ENCODE peak calls at places on chromosomes 1 and 21, in eight cellular contexts. One of them, this sample, is unnamed.
A peak's percentile ranks its signal among the peaks of the same experiment; 100 is the strongest.

GRCh38 chr1:11772458-11772857 is 10.5 kb downstream of the C1orf167 start:
- DNase-seq in fibroblast of lung: no peak
- DNase-seq in stomach: no peak
- DNase-seq in naive thymus-derived CD4-positive, alpha-beta T cell: no peak
- DNase-seq in central memory CD4-positive, alpha-beta T cell: no peak
- DNase-seq in GM23248: no peak
- DNase-seq in amniotic stem cell: no peak
- DNase-seq in ovary: no peak
- DNase-seq in this sample: no peak

GRCh38 chr1:19775317-19775716 is 24.4 kb downstream of the TMCO4 start:
- DNase-seq in stomach: no peak
- DNase-seq in amniotic stem cell: no peak
- DNase-seq in ovary: no peak
- DNase-seq in central memory CD4-positive, alpha-beta T cell: no peak
- DNase-seq in GM23248: peak; percentile 16
- DNase-seq in naive thymus-derived CD4-positive, alpha-beta T cell: no peak
- DNase-seq in fibroblast of lung: no peak
- DNase-seq in this sample: no peak

GRCh38 chr1:215568287-215568692 is 1.2 kb downstream of the KCTD3 start:
- DNase-seq in stomach: no peak
- DNase-seq in fibroblast of lung: peak; percentile 85
- DNase-seq in central memory CD4-positive, alpha-beta T cell: no peak
- DNase-seq in GM23248: peak; percentile 75
- DNase-seq in amniotic stem cell: peak; percentile 11
- DNase-seq in naive thymus-derived CD4-positive, alpha-beta T cell: no peak
- DNase-seq in ovary: peak; percentile 32
- DNase-seq in this sample: peak; percentile 29

GRCh38 chr1:111553199-111553598 is 49.8 kb upstream of the ADORA3 start:
- DNase-seq in GM23248: peak; percentile 89
- DNase-seq in naive thymus-derived CD4-positive, alpha-beta T cell: no peak
- DNase-seq in stomach: no peak
- DNase-seq in fibroblast of lung: no peak
- DNase-seq in central memory CD4-positive, alpha-beta T cell: no peak
- DNase-seq in amniotic stem cell: peak; percentile 61
- DNase-seq in ovary: no peak
- DNase-seq in this sample: peak; percentile 47

GRCh38 chr1:32266926-32267645 is 16.0 kb downstream of the LCK start:
- DNase-seq in GM23248: peak; percentile 42
- DNase-seq in stomach: no peak
- DNase-seq in naive thymus-derived CD4-positive, alpha-beta T cell: peak; percentile 68
- DNase-seq in central memory CD4-positive, alpha-beta T cell: no peak
- DNase-seq in ovary: no peak
- DNase-seq in amniotic stem cell: no peak
- DNase-seq in fibroblast of lung: peak; percentile 60
- DNase-seq in this sample: peak; percentile 32

GRCh38 chr1:5577255-5578040 is 414.8 kb downstream of the NPHP4 start:
- DNase-seq in amniotic stem cell: no peak
- DNase-seq in stomach: peak; percentile 17
- DNase-seq in fibroblast of lung: no peak
- DNase-seq in ovary: no peak
- DNase-seq in naive thymus-derived CD4-positive, alpha-beta T cell: no peak
- DNase-seq in GM23248: no peak
- DNase-seq in central memory CD4-positive, alpha-beta T cell: no peak
- DNase-seq in this sample: no peak

GRCh38 chr1:151372411-151372934 is at the start of gene SELENBP1:
- DNase-seq in GM23248: peak; percentile 72
- DNase-seq in central memory CD4-positive, alpha-beta T cell: no peak
- DNase-seq in amniotic stem cell: no peak
- DNase-seq in naive thymus-derived CD4-positive, alpha-beta T cell: no peak
- DNase-seq in fibroblast of lung: peak; percentile 94
- DNase-seq in stomach: peak; percentile 96
- DNase-seq in ovary: peak; percentile 85
- DNase-seq in this sample: peak; percentile 38

GRCh38 chr1:231934797-231935196 is 308.2 kb downstream of the DISC1 start:
- DNase-seq in stomach: no peak
- DNase-seq in central memory CD4-positive, alpha-beta T cell: no peak
- DNase-seq in amniotic stem cell: no peak
- DNase-seq in naive thymus-derived CD4-positive, alpha-beta T cell: no peak
- DNase-seq in fibroblast of lung: peak; percentile 48
- DNase-seq in GM23248: no peak
- DNase-seq in ovary: no peak
- DNase-seq in this sample: no peak

GRCh38 chr1:39896909-39897685 is 4.6 kb downstream of the MYCL start:
- DNase-seq in ovary: no peak
- DNase-seq in central memory CD4-positive, alpha-beta T cell: no peak
- DNase-seq in amniotic stem cell: no peak
- DNase-seq in fibroblast of lung: peak; percentile 42
- DNase-seq in naive thymus-derived CD4-positive, alpha-beta T cell: no peak
- DNase-seq in stomach: no peak
- DNase-seq in GM23248: peak; percentile 77
- DNase-seq in this sample: peak; percentile 72

GRCh38 chr21:43825936-43826622 is 36.7 kb downstream of the RRP1 start:
- DNase-seq in GM23248: no peak
- DNase-seq in fibroblast of lung: no peak
- DNase-seq in naive thymus-derived CD4-positive, alpha-beta T cell: no peak
- DNase-seq in stomach: peak; percentile 42
- DNase-seq in central memory CD4-positive, alpha-beta T cell: no peak
- DNase-seq in ovary: no peak
- DNase-seq in amniotic stem cell: no peak
- DNase-seq in this sample: no peak

GRCh38 chr1:98406346-98407088 is 255.0 kb upstream of the SNX7 start:
- DNase-seq in stomach: no peak
- DNase-seq in GM23248: no peak
- DNase-seq in central memory CD4-positive, alpha-beta T cell: no peak
- DNase-seq in fibroblast of lung: no peak
- DNase-seq in naive thymus-derived CD4-positive, alpha-beta T cell: no peak
- DNase-seq in amniotic stem cell: no peak
- DNase-seq in ovary: no peak
- DNase-seq in this sample: no peak

GRCh38 chr1:119737040-119737682 is 25.4 kb downstream of the PHGDH start:
- DNase-seq in amniotic stem cell: no peak
- DNase-seq in GM23248: no peak
- DNase-seq in central memory CD4-positive, alpha-beta T cell: no peak
- DNase-seq in fibroblast of lung: no peak
- DNase-seq in naive thymus-derived CD4-positive, alpha-beta T cell: no peak
- DNase-seq in ovary: peak; percentile 56
- DNase-seq in stomach: peak; percentile 84
- DNase-seq in this sample: no peak

GRCh38 chr1:67573481-67573880 is 111.5 kb upstream of the GADD45A start:
- DNase-seq in amniotic stem cell: no peak
- DNase-seq in central memory CD4-positive, alpha-beta T cell: no peak
- DNase-seq in GM23248: no peak
- DNase-seq in fibroblast of lung: peak; percentile 53
- DNase-seq in ovary: no peak
- DNase-seq in stomach: no peak
- DNase-seq in naive thymus-derived CD4-positive, alpha-beta T cell: no peak
- DNase-seq in this sample: no peak

GRCh38 chr1:200558866-200559459 is 61.6 kb downstream of the KIF14 start:
- DNase-seq in stomach: no peak
- DNase-seq in ovary: no peak
- DNase-seq in central memory CD4-positive, alpha-beta T cell: no peak
- DNase-seq in fibroblast of lung: peak; percentile 75
- DNase-seq in naive thymus-derived CD4-positive, alpha-beta T cell: peak; percentile 26
- DNase-seq in GM23248: peak; percentile 73
- DNase-seq in amniotic stem cell: no peak
- DNase-seq in this sample: peak; percentile 41

GRCh38 chr1:161185732-161186311 is 8.5 kb upstream of the B4GALT3 start:
- DNase-seq in fibroblast of lung: no peak
- DNase-seq in naive thymus-derived CD4-positive, alpha-beta T cell: no peak
- DNase-seq in GM23248: no peak
- DNase-seq in ovary: no peak
- DNase-seq in stomach: no peak
- DNase-seq in central memory CD4-positive, alpha-beta T cell: no peak
- DNase-seq in amniotic stem cell: no peak
- DNase-seq in this sample: no peak

GRCh38 chr1:67646145-67647035 is 38.6 kb upstream of the GADD45A start:
- DNase-seq in ovary: peak; percentile 49
- DNase-seq in GM23248: peak; percentile 11
- DNase-seq in central memory CD4-positive, alpha-beta T cell: no peak
- DNase-seq in fibroblast of lung: peak; percentile 26
- DNase-seq in amniotic stem cell: no peak
- DNase-seq in naive thymus-derived CD4-positive, alpha-beta T cell: no peak
- DNase-seq in stomach: no peak
- DNase-seq in this sample: no peak

GRCh38 chr1:59730302-59730701 is 84.4 kb upstream of the HOOK1 start:
- DNase-seq in stomach: no peak
- DNase-seq in amniotic stem cell: no peak
- DNase-seq in central memory CD4-positive, alpha-beta T cell: no peak
- DNase-seq in ovary: no peak
- DNase-seq in fibroblast of lung: peak; percentile 86
- DNase-seq in naive thymus-derived CD4-positive, alpha-beta T cell: no peak
- DNase-seq in GM23248: peak; percentile 90
- DNase-seq in this sample: peak; percentile 76

GRCh38 chr21:31837613-31838390 is 35.0 kb upstream of the HUNK start:
- DNase-seq in ovary: no peak
- DNase-seq in stomach: no peak
- DNase-seq in amniotic stem cell: no peak
- DNase-seq in fibroblast of lung: no peak
- DNase-seq in naive thymus-derived CD4-positive, alpha-beta T cell: no peak
- DNase-seq in central memory CD4-positive, alpha-beta T cell: no peak
- DNase-seq in GM23248: no peak
- DNase-seq in this sample: no peak

GRCh38 chr1:63600248-63600647 is 7.0 kb downstream of the PGM1 start:
- DNase-seq in ovary: no peak
- DNase-seq in fibroblast of lung: no peak
- DNase-seq in amniotic stem cell: no peak
- DNase-seq in GM23248: no peak
- DNase-seq in naive thymus-derived CD4-positive, alpha-beta T cell: no peak
- DNase-seq in stomach: no peak
- DNase-seq in central memory CD4-positive, alpha-beta T cell: no peak
- DNase-seq in this sample: no peak

GRCh38 chr1:65958561-65959350 is 166.1 kb downstream of the PDE4B start:
- DNase-seq in fibroblast of lung: peak; percentile 72
- DNase-seq in naive thymus-derived CD4-positive, alpha-beta T cell: peak; percentile 75
- DNase-seq in amniotic stem cell: no peak
- DNase-seq in central memory CD4-positive, alpha-beta T cell: peak; percentile 49
- DNase-seq in GM23248: peak; percentile 68
- DNase-seq in ovary: no peak
- DNase-seq in stomach: no peak
- DNase-seq in this sample: peak; percentile 21

GRCh38 chr1:32801096-32801713 is 16.0 kb downstream of the YARS1 start:
- DNase-seq in naive thymus-derived CD4-positive, alpha-beta T cell: peak; percentile 45
- DNase-seq in stomach: no peak
- DNase-seq in central memory CD4-positive, alpha-beta T cell: peak; percentile 73
- DNase-seq in fibroblast of lung: peak; percentile 34
- DNase-seq in amniotic stem cell: peak; percentile 13
- DNase-seq in GM23248: no peak
- DNase-seq in ovary: no peak
- DNase-seq in this sample: peak; percentile 63

GRCh38 chr1:245411245-245411644 is 256.5 kb downstream of the KIF26B start:
- DNase-seq in stomach: no peak
- DNase-seq in naive thymus-derived CD4-positive, alpha-beta T cell: no peak
- DNase-seq in amniotic stem cell: no peak
- DNase-seq in GM23248: peak; percentile 24
- DNase-seq in central memory CD4-positive, alpha-beta T cell: no peak
- DNase-seq in fibroblast of lung: peak; percentile 25
- DNase-seq in ovary: no peak
- DNase-seq in this sample: peak; percentile 18

GRCh38 chr1:243408479-243408878 is 152.6 kb downstream of the SDCCAG8 start:
- DNase-seq in stomach: no peak
- DNase-seq in fibroblast of lung: no peak
- DNase-seq in central memory CD4-positive, alpha-beta T cell: no peak
- DNase-seq in ovary: no peak
- DNase-seq in amniotic stem cell: no peak
- DNase-seq in GM23248: no peak
- DNase-seq in naive thymus-derived CD4-positive, alpha-beta T cell: no peak
- DNase-seq in this sample: no peak

GRCh38 chr1:196302981-196303380 is 305.3 kb downstream of the KCNT2 start:
- DNase-seq in ovary: no peak
- DNase-seq in central memory CD4-positive, alpha-beta T cell: no peak
- DNase-seq in GM23248: no peak
- DNase-seq in naive thymus-derived CD4-positive, alpha-beta T cell: no peak
- DNase-seq in amniotic stem cell: no peak
- DNase-seq in stomach: no peak
- DNase-seq in fibroblast of lung: no peak
- DNase-seq in this sample: no peak

GRCh38 chr1:78003882-78004718 is 639 bp upstream of the DNAJB4 start:
- DNase-seq in stomach: peak; percentile 29
- DNase-seq in GM23248: peak; percentile 81
- DNase-seq in fibroblast of lung: peak; percentile 83
- DNase-seq in amniotic stem cell: peak; percentile 34
- DNase-seq in central memory CD4-positive, alpha-beta T cell: no peak
- DNase-seq in naive thymus-derived CD4-positive, alpha-beta T cell: no peak
- DNase-seq in ovary: peak; percentile 53
- DNase-seq in this sample: peak; percentile 36

GRCh38 chr1:89865498-89866385 is 44.9 kb downstream of the LRRC8D start:
- DNase-seq in central memory CD4-positive, alpha-beta T cell: no peak
- DNase-seq in stomach: no peak
- DNase-seq in GM23248: peak; percentile 82
- DNase-seq in amniotic stem cell: no peak
- DNase-seq in ovary: no peak
- DNase-seq in naive thymus-derived CD4-positive, alpha-beta T cell: no peak
- DNase-seq in fibroblast of lung: peak; percentile 68
- DNase-seq in this sample: no peak

GRCh38 chr1:107661142-107661541 is 303.8 kb downstream of the VAV3 start:
- DNase-seq in naive thymus-derived CD4-positive, alpha-beta T cell: no peak
- DNase-seq in central memory CD4-positive, alpha-beta T cell: no peak
- DNase-seq in GM23248: no peak
- DNase-seq in fibroblast of lung: no peak
- DNase-seq in amniotic stem cell: no peak
- DNase-seq in ovary: no peak
- DNase-seq in stomach: no peak
- DNase-seq in this sample: no peak

GRCh38 chr21:45444385-45444784 is 39.4 kb downstream of the COL18A1 start:
- DNase-seq in amniotic stem cell: no peak
- DNase-seq in fibroblast of lung: no peak
- DNase-seq in naive thymus-derived CD4-positive, alpha-beta T cell: no peak
- DNase-seq in ovary: no peak
- DNase-seq in central memory CD4-positive, alpha-beta T cell: no peak
- DNase-seq in stomach: no peak
- DNase-seq in GM23248: no peak
- DNase-seq in this sample: no peak

GRCh38 chr1:5998906-5999301 is 6.7 kb upstream of the NPHP4 start:
- DNase-seq in GM23248: no peak
- DNase-seq in stomach: no peak
- DNase-seq in fibroblast of lung: no peak
- DNase-seq in naive thymus-derived CD4-positive, alpha-beta T cell: no peak
- DNase-seq in ovary: no peak
- DNase-seq in amniotic stem cell: no peak
- DNase-seq in central memory CD4-positive, alpha-beta T cell: peak; percentile 18
- DNase-seq in this sample: no peak

GRCh38 chr1:181501612-181502011 is 18.3 kb downstream of the CACNA1E start:
- DNase-seq in fibroblast of lung: no peak
- DNase-seq in GM23248: no peak
- DNase-seq in stomach: no peak
- DNase-seq in ovary: no peak
- DNase-seq in naive thymus-derived CD4-positive, alpha-beta T cell: no peak
- DNase-seq in amniotic stem cell: no peak
- DNase-seq in central memory CD4-positive, alpha-beta T cell: no peak
- DNase-seq in this sample: no peak

GRCh38 chr1:61914823-61915482 is 172.7 kb downstream of the PATJ start:
- DNase-seq in amniotic stem cell: no peak
- DNase-seq in naive thymus-derived CD4-positive, alpha-beta T cell: no peak
- DNase-seq in GM23248: no peak
- DNase-seq in fibroblast of lung: no peak
- DNase-seq in stomach: no peak
- DNase-seq in ovary: no peak
- DNase-seq in central memory CD4-positive, alpha-beta T cell: no peak
- DNase-seq in this sample: no peak

GRCh38 chr1:93384656-93385055 is 38.9 kb downstream of the DR1 start:
- DNase-seq in naive thymus-derived CD4-positive, alpha-beta T cell: no peak
- DNase-seq in stomach: no peak
- DNase-seq in GM23248: no peak
- DNase-seq in central memory CD4-positive, alpha-beta T cell: no peak
- DNase-seq in ovary: no peak
- DNase-seq in amniotic stem cell: no peak
- DNase-seq in fibroblast of lung: no peak
- DNase-seq in this sample: no peak

GRCh38 chr1:63632110-63632509 is 38.9 kb downstream of the PGM1 start:
- DNase-seq in central memory CD4-positive, alpha-beta T cell: no peak
- DNase-seq in ovary: no peak
- DNase-seq in amniotic stem cell: no peak
- DNase-seq in stomach: no peak
- DNase-seq in fibroblast of lung: no peak
- DNase-seq in GM23248: no peak
- DNase-seq in naive thymus-derived CD4-positive, alpha-beta T cell: no peak
- DNase-seq in this sample: no peak

GRCh38 chr1:1308756-1309524 is 543 bp downstream of the PUSL1 start:
- DNase-seq in central memory CD4-positive, alpha-beta T cell: peak; percentile 18
- DNase-seq in GM23248: peak; percentile 49
- DNase-seq in amniotic stem cell: no peak
- DNase-seq in fibroblast of lung: no peak
- DNase-seq in naive thymus-derived CD4-positive, alpha-beta T cell: no peak
- DNase-seq in ovary: peak; percentile 61
- DNase-seq in stomach: no peak
- DNase-seq in this sample: no peak

This sample was measured in AG04450.